ENCODE peak calls at places on chromosomes 4 and X, in six cellular contexts. H is SK-N-SH, L is HepG2, J is GM12878, Z is K562, V is H1. D is an unnamed sample.

GRCh38 chrX:119685225-119686066 is 7.5 kb downstream of the SEPTIN6 start:
- DNase-seq in H (no peak), L (no peak), J (no peak), Z (peak), V (no peak), D (peak)

GRCh38 chrX:154482786-154483185 is 3.6 kb downstream of the UBL4A start:
- DNase-seq in H (no peak), L (no peak), J (no peak), Z (peak), V (no peak), D (no peak)

GRCh38 chr4:47873877-47874571 is 36.2 kb upstream of the CORIN start:
- DNase-seq in H (no peak), L (no peak), J (no peak), Z (no peak), V (no peak), D (no peak)

GRCh38 chr4:156606444-156607197 is 365.0 kb downstream of the PDGFC start:
- DNase-seq in H (no peak), L (no peak), J (no peak), Z (no peak), V (no peak), D (no peak)

GRCh38 chr4:121462660-121463261 is 81.9 kb upstream of the QRFPR start:
- DNase-seq in H (peak), L (peak), J (no peak), Z (peak), V (no peak), D (peak)

GRCh38 chrX:74613350-74614192 is 853 bp downstream of the RLIM start:
- DNase-seq in H (peak), L (peak), J (no peak), Z (peak), V (no peak), D (no peak)

GRCh38 chr4:136319789-136320470 is 1212.4 kb downstream of the PCDH18 start:
- DNase-seq in H (no peak), L (peak), J (no peak), Z (no peak), V (no peak), D (no peak)

GRCh38 chrX:15874672-15875071 is 20.1 kb upstream of the AP1S2 start:
- DNase-seq in H (no peak), L (no peak), J (no peak), Z (no peak), V (no peak), D (no peak)

GRCh38 chr4:76407440-76408119 is 13.4 kb downstream of the CCDC158 start:
- DNase-seq in H (no peak), L (no peak), J (no peak), Z (no peak), V (no peak), D (no peak)

GRCh38 chr4:174929346-174929745 is 11.2 kb downstream of the ADAM29 start:
- DNase-seq in H (no peak), L (no peak), J (no peak), Z (no peak), V (no peak), D (no peak)

GRCh38 chr4:174926958-174927357 is 8.8 kb downstream of the ADAM29 start:
- DNase-seq in H (no peak), L (no peak), J (no peak), Z (no peak), V (no peak), D (no peak)

GRCh38 chr4:174928575-174929253 is 10.6 kb downstream of the ADAM29 start:
- DNase-seq in H (no peak), L (no peak), J (peak), Z (no peak), V (no peak), D (no peak)

GRCh38 chr4:174930895-174931294 is 12.7 kb downstream of the ADAM29 start:
- DNase-seq in H (no peak), L (no peak), J (no peak), Z (no peak), V (no peak), D (no peak)

GRCh38 chr4:174928174-174928573 is 10.0 kb downstream of the ADAM29 start:
- DNase-seq in H (no peak), L (no peak), J (peak), Z (no peak), V (no peak), D (no peak)
- TF ChIP-seq GABPA in H (no peak), L (no peak), J (peak), Z (no peak), V (no peak), D (no peak)

GRCh38 chrX:72254835-72255234 is 16.0 kb upstream of the ERCC6L start:
- DNase-seq in H (peak), L (no peak), J (no peak), Z (no peak), V (peak), D (no peak)

GRCh38 chrX:72255864-72256263 is 17.0 kb upstream of the ERCC6L start:
- DNase-seq in H (no peak), L (no peak), J (no peak), Z (no peak), V (no peak), D (no peak)

GRCh38 chrX:72255445-72255844 is 16.6 kb upstream of the ERCC6L start:
- DNase-seq in H (no peak), L (no peak), J (no peak), Z (no peak), V (peak), D (no peak)

GRCh38 chrX:72260448-72260847 is 16.6 kb downstream of the RPS4X start:
- DNase-seq in H (no peak), L (no peak), J (no peak), Z (no peak), V (no peak), D (no peak)

GRCh38 chrX:72258174-72258573 is 18.9 kb downstream of the RPS4X start:
- DNase-seq in H (peak), L (peak), J (no peak), Z (peak), V (no peak), D (no peak)
- H3K27ac ChIP-seq in H (no peak), L (peak), J (no peak), Z (no peak), V (no peak), D (no peak)

GRCh38 chr4:4992833-4993232 is 26.4 kb downstream of the CYTL1 start:
- DNase-seq in H (no peak), L (no peak), J (no peak), Z (no peak), V (no peak), D (no peak)

GRCh38 chr4:4989083-4989622 is 30.1 kb downstream of the CYTL1 start:
- DNase-seq in H (no peak), L (no peak), J (no peak), Z (no peak), V (no peak), D (no peak)

GRCh38 chr4:4991541-4992099 is 27.6 kb downstream of the CYTL1 start:
- DNase-seq in H (no peak), L (no peak), J (no peak), Z (no peak), V (no peak), D (no peak)

GRCh38 chr4:4990329-4990728 is 28.9 kb downstream of the CYTL1 start:
- DNase-seq in H (no peak), L (no peak), J (no peak), Z (no peak), V (no peak), D (no peak)

DNA sequence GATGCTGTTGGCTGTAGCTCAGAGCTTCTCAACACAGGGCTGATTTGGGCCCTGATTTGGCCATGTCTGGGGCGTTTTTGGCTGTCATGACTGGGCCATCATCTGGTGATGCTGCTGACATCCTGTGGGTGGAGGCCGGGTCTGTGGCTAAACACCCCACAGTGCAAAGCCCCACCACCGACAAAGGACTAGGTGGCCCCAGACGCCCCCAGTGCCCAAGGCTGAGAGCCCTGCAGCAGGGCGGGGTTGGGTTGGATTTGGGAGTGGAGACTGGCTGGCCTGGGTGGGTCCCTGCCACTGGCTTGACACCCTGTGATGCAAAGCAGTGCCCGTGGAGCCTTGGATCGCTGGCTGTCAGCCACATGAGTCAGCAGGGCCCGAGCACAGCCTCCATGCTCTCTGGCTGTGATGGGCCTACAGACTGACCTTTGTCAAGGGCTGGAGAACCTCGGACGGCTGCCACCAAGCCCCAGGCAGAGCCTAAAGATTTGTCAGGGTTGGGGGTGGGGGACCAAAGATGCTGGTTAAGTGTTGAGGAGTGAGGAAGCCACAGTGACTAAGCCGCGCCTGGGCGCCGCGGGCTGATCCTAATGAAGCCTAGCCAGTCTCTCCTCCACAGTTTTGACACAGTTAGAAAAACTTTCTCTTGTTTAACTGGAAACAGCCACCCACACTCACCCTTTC is 28.3 kb downstream of the CYTL1 start:
- DNase-seq in H (peak), L (no peak), J (no peak), Z (peak), V (no peak), D (no peak)
- TF ChIP-seq POLR2AphosphoS5 in H (no peak), L (no peak), J (no peak), Z (no peak), V (no peak), D (no peak)

GRCh38 chrX:1416965-1417760 is 25.2 kb upstream of the SLC25A6 start:
- DNase-seq in H (no peak), L (no peak), J (no peak), Z (no peak), V (no peak), D (no peak)

GRCh38 chrX:1416327-1416784 is 24.4 kb upstream of the SLC25A6 start:
- DNase-seq in H (no peak), L (no peak), J (no peak), Z (no peak), V (no peak), D (no peak)

GRCh38 chrX:1412551-1413161 is 20.7 kb upstream of the SLC25A6 start:
- DNase-seq in H (no peak), L (no peak), J (no peak), Z (no peak), V (no peak), D (no peak)

GRCh38 chrX:1407035-1407434 is 15.1 kb upstream of the SLC25A6 start:
- DNase-seq in H (no peak), L (no peak), J (no peak), Z (no peak), V (no peak), D (no peak)

GRCh38 chrX:1411331-1411730 is 19.4 kb upstream of the SLC25A6 start:
- DNase-seq in H (no peak), L (no peak), J (no peak), Z (no peak), V (no peak), D (no peak)
- TF ChIP-seq GABPA in H (no peak), L (no peak), J (no peak), Z (no peak), V (no peak), D (no peak)

DNA sequence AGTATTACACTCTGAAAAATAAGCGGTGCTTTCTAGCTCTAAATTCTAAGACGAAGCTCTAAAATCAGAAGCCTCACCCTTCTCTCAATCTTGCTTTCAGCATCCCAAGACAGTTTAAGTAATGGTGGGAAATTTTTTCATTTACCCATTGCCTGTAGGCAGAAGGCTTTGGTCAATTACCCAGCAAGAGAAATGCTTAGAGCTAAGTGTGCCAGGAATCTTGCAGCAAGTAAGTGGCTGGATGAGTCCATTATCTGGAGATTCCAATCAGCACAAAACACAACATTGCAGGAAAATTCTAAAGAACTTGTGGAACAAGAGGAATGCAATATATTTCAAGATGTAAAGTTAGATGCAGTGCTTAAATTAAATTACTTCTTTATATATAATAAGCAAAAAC is 28.4 kb downstream of the USP26 start:
- DNase-seq in H (no peak), L (no peak), J (no peak), Z (no peak), V (no peak), D (no peak)
- H3K27ac ChIP-seq in H (no peak), L (no peak), J (no peak), Z (no peak), V (no peak), D (no peak)

GRCh38 chrX:18707442-18708049 is at the start of gene PPEF1:
- DNase-seq in H (peak), L (no peak), J (no peak), Z (no peak), V (no peak), D (no peak)
- TF ChIP-seq POLR2AphosphoS5 in H (no peak), L (no peak), J (no peak), Z (no peak), V (no peak), D (no peak)

DNA sequence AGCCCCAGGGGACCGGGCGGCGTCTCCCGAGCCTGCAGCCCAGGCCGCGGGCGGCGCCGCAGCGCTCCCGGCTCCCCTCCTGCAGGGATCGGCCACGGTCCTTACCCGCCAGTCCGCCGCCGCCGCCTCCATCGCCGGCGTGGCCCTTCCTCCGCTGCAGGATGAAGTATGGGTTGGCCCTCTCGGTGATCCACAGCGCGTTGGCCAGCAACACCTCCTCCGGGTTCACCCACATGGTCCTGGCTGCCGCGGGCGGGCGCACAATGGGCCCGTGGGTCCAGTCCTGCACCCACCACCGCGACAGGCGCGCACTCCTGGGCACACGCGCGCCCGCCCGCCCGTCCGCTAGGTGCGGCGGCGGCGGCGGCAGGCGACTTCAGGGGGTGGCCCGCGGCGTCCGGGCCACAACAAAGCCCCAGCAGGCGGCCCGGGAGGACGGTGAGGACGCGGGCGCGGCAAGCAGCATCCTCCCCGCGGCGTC is 334 bp downstream of the TBC1D9 start:
- DNase-seq in H (peak), L (no peak), J (no peak), Z (no peak), V (peak), D (no peak)
- TF ChIP-seq GABPA in H (no peak), L (no peak), J (no peak), Z (no peak), V (no peak), D (no peak)

DNA sequence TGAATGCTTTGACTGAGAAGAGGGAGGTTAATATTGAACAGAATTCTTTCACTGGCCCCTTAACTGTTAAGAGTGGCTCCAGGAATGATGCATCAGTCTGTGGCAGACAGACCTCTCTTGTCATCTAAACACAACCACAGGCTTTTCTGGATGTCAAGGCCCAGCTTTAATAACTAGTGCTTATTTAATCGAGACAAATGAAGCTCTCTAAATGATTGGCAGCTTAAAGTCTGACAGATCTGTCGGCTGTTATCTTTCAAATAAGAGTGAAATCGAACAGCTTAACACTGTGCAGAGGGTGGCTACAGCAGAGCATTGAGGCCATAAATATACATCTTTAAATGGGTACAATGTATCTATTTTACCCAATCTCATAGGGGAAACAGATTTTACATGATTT is 500.8 kb upstream of the PABPC4L start:
- DNase-seq in H (no peak), L (no peak), J (no peak), Z (no peak), V (no peak), D (no peak)
- H3K27ac ChIP-seq in H (no peak), L (no peak), J (no peak), Z (no peak), V (no peak), D (no peak)

DNA sequence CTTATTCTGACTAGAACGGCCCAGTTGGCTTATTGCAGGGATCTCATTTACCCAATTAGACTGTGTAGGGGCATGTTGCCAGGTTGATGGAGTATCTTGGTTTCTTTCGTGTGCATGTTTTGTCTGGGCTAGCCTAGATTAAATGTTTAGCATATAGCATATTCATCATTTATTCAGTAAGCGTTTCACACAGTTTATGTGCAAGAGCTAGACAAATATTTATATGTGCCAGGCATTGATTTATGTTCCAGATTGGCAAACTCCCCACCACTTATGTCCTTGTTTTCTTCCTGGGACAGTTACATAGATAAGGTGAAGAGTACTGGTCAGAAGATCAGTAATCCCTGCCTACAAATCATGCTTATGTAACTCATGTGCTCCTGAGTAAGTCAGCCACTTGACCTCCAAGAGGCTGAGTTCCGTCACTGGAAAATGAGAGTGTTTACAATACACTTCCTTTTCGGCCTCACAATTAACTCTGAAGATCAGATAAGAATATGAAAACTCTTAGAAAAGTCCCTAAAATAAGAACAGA is 57.2 kb downstream of the RUFY3 start:
- DNase-seq in H (no peak), L (no peak), J (no peak), Z (peak), V (no peak), D (no peak)
- TF ChIP-seq POLR2AphosphoS5 in H (no peak), L (no peak), J (no peak), Z (no peak), V (no peak), D (no peak)

D was measured in HL-60.